ENCODE peak calls at places on chromosomes 11 and 22, in four cellular contexts. N, I, V and G are unnamed samples.

GRCh38 chr11:92707173-92707619 is 262.3 kb upstream of the MTNR1B start:
- DNase-seq in N (no peak), I (no peak), V (no peak), G (no peak)

GRCh38 chr11:533586-534196 is 1.7 kb downstream of the HRAS start:
- DNase-seq in N (no peak), I (no peak), V (no peak), G (no peak)

GRCh38 chr11:7585816-7586215 is 72.0 kb downstream of the PPFIBP2 start:
- DNase-seq in N (peak), I (no peak), V (no peak), G (no peak)

GRCh38 chr11:134411887-134412507 is at the start of gene B3GAT1:
- DNase-seq in N (no peak), I (peak), V (no peak), G (peak)

GRCh38 chr22:41106122-41106968 is 14.0 kb downstream of the EP300 start:
- DNase-seq in N (no peak), I (no peak), V (no peak), G (no peak)

GRCh38 chr11:132681971-132682370 is 850.3 kb downstream of the OPCML start:
- DNase-seq in N (no peak), I (no peak), V (no peak), G (no peak)

GRCh38 chr11:114964676-114965214 is 286.4 kb downstream of the NXPE2 start:
- DNase-seq in N (no peak), I (no peak), V (no peak), G (no peak)

GRCh38 chr22:36334081-36334831 is 53.5 kb downstream of the MYH9 start:
- DNase-seq in N (no peak), I (no peak), V (no peak), G (no peak)

GRCh38 chr11:128688031-128688713 is 5.7 kb upstream of the FLI1 start:
- DNase-seq in N (no peak), I (no peak), V (no peak), G (peak)

GRCh38 chr11:13368041-13368446 is 90.5 kb downstream of the BMAL1 start:
- DNase-seq in N (peak), I (no peak), V (no peak), G (no peak)

GRCh38 chr11:1448166-1448825 is 38.3 kb downstream of the MOB2 start:
- DNase-seq in N (no peak), I (no peak), V (no peak), G (no peak)

GRCh38 chr11:71336176-71336995 is 84.0 kb upstream of the SHANK2 start:
- DNase-seq in N (no peak), I (no peak), V (no peak), G (no peak)

GRCh38 chr11:76501526-76501925 is 56.7 kb downstream of the EMSY start:
- DNase-seq in N (no peak), I (no peak), V (no peak), G (no peak)

GRCh38 chr11:41461057-41461681 is 1.7 kb upstream of the LRRC4C start:
- DNase-seq in N (no peak), I (no peak), V (peak), G (no peak)

GRCh38 chr11:17983569-17983968 is 29.3 kb downstream of the SERGEF start:
- DNase-seq in N (no peak), I (no peak), V (no peak), G (no peak)

GRCh38 chr11:133809525-133810178 is 35.7 kb downstream of the SPATA19 start:
- DNase-seq in N (no peak), I (no peak), V (no peak), G (no peak)

GRCh38 chr11:22203281-22203680 is 10.4 kb downstream of the ANO5 start:
- DNase-seq in N (no peak), I (no peak), V (peak), G (no peak)

GRCh38 chr11:11143849-11144248 is 209.2 kb downstream of the CSNK2A3 start:
- DNase-seq in N (no peak), I (no peak), V (no peak), G (no peak)

GRCh38 chr11:45176996-45177395 is 30.6 kb downstream of the PRDM11 start:
- DNase-seq in N (no peak), I (peak), V (no peak), G (no peak)

GRCh38 chr11:8219257-8220021 is 44.2 kb downstream of the LMO1 start:
- DNase-seq in N (peak), I (peak), V (peak), G (peak)

GRCh38 chr11:62125881-62126280 is 2.1 kb downstream of the INCENP start:
- DNase-seq in N (no peak), I (no peak), V (no peak), G (no peak)

GRCh38 chr11:113014731-113015455 is 53.7 kb downstream of the NCAM1 start:
- DNase-seq in N (no peak), I (peak), V (peak), G (no peak)

GRCh38 chr11:62505112-62505783 is 41.4 kb downstream of the AHNAK start:
- DNase-seq in N (no peak), I (peak), V (peak), G (peak)

GRCh38 chr22:46958649-46959048 is 196.2 kb downstream of the TBC1D22A start:
- DNase-seq in N (no peak), I (no peak), V (no peak), G (no peak)

GRCh38 chr11:69630009-69630870 is 10.7 kb upstream of the CCND1 start:
- DNase-seq in N (no peak), I (no peak), V (no peak), G (no peak)

GRCh38 chr11:65616575-65617001 is 1.0 kb downstream of the PCNX3 start:
- DNase-seq in N (no peak), I (no peak), V (peak), G (no peak)

GRCh38 chr11:64358907-64359711 is at the start of gene RPS6KA4:
- DNase-seq in N (peak), I (peak), V (peak), G (peak)

GRCh38 chr11:119338318-119338890 is 2.3 kb downstream of the C1QTNF5 start:
- DNase-seq in N (peak), I (peak), V (peak), G (peak)

GRCh38 chr11:91435694-91436375 is 788.8 kb upstream of the FAT3 start:
- DNase-seq in N (no peak), I (no peak), V (no peak), G (no peak)